ENCODE peak calls at places on chromosomes 4 and X, in eight cellular contexts. One of them, this sample, is unnamed.

GRCh38 chrX:68686684-68687045 is 39.2 kb downstream of the STARD8 start:
- DNase-seq in heart right ventricle: peak; percentile 25
- DNase-seq in MM.1S: no peak
- DNase-seq in adipocyte: no peak
- DNase-seq in foreskin fibroblast: no peak
- DNase-seq in Karpas-422: no peak
- DNase-seq in left ventricle myocardium inferior: peak; percentile 37
- DNase-seq in pancreas: no peak
- DNase-seq in this sample: no peak

GRCh38 chr4:179624768-179625181 is 2182.5 kb upstream of the AGA start:
- DNase-seq in Karpas-422: no peak
- DNase-seq in MM.1S: peak; percentile 86
- DNase-seq in pancreas: no peak
- DNase-seq in left ventricle myocardium inferior: no peak
- DNase-seq in heart right ventricle: no peak
- DNase-seq in foreskin fibroblast: peak; percentile 7
- DNase-seq in adipocyte: peak; percentile 65
- DNase-seq in this sample: no peak

GRCh38 chrX:119190736-119191282 is 45.3 kb upstream of the PGRMC1 start:
- DNase-seq in heart right ventricle: peak; percentile 15
- DNase-seq in left ventricle myocardium inferior: no peak
- DNase-seq in MM.1S: no peak
- DNase-seq in pancreas: no peak
- DNase-seq in adipocyte: peak; percentile 28
- DNase-seq in foreskin fibroblast: peak; percentile 36
- DNase-seq in Karpas-422: no peak
- DNase-seq in this sample: no peak

GRCh38 chrX:101303790-101304189 is 12.7 kb upstream of the TAF7L start:
- DNase-seq in MM.1S: no peak
- DNase-seq in adipocyte: no peak
- DNase-seq in foreskin fibroblast: no peak
- DNase-seq in left ventricle myocardium inferior: no peak
- DNase-seq in heart right ventricle: no peak
- DNase-seq in pancreas: no peak
- DNase-seq in Karpas-422: no peak
- DNase-seq in this sample: no peak

GRCh38 chrX:19152762-19153161 is 30.5 kb upstream of the ADGRG2 start:
- DNase-seq in MM.1S: no peak
- DNase-seq in pancreas: no peak
- DNase-seq in left ventricle myocardium inferior: no peak
- DNase-seq in Karpas-422: no peak
- DNase-seq in adipocyte: no peak
- DNase-seq in foreskin fibroblast: no peak
- DNase-seq in heart right ventricle: no peak
- DNase-seq in this sample: no peak

GRCh38 chrX:101393530-101394305 is 2.9 kb downstream of the RPL36A start:
- DNase-seq in heart right ventricle: no peak
- DNase-seq in foreskin fibroblast: no peak
- DNase-seq in left ventricle myocardium inferior: no peak
- DNase-seq in pancreas: no peak
- DNase-seq in MM.1S: no peak
- DNase-seq in Karpas-422: peak; percentile 45
- DNase-seq in adipocyte: no peak
- DNase-seq in this sample: no peak

GRCh38 chr4:72107456-72107855 is 75.7 kb downstream of the NPFFR2 start:
- DNase-seq in foreskin fibroblast: no peak
- DNase-seq in heart right ventricle: no peak
- DNase-seq in MM.1S: no peak
- DNase-seq in pancreas: no peak
- DNase-seq in Karpas-422: no peak
- DNase-seq in left ventricle myocardium inferior: no peak
- DNase-seq in adipocyte: no peak
- DNase-seq in this sample: no peak

GRCh38 chrX:103520391-103520790 is 1.1 kb upstream of the RAB40A start:
- DNase-seq in adipocyte: peak; percentile 29
- DNase-seq in pancreas: no peak
- DNase-seq in MM.1S: no peak
- DNase-seq in foreskin fibroblast: no peak
- DNase-seq in left ventricle myocardium inferior: no peak
- DNase-seq in heart right ventricle: no peak
- DNase-seq in Karpas-422: no peak
- DNase-seq in this sample: no peak

GRCh38 chr4:135371137-135371536 is 1169.5 kb upstream of the PABPC4L start:
- DNase-seq in adipocyte: no peak
- DNase-seq in Karpas-422: peak; percentile 55
- DNase-seq in left ventricle myocardium inferior: no peak
- DNase-seq in heart right ventricle: no peak
- DNase-seq in foreskin fibroblast: no peak
- DNase-seq in MM.1S: peak; percentile 27
- DNase-seq in pancreas: no peak
- DNase-seq in this sample: no peak

GRCh38 chr4:88335092-88335665 is 43.5 kb upstream of the HERC6 start:
- DNase-seq in MM.1S: no peak
- DNase-seq in left ventricle myocardium inferior: no peak
- DNase-seq in adipocyte: no peak
- DNase-seq in Karpas-422: no peak
- DNase-seq in heart right ventricle: no peak
- DNase-seq in pancreas: peak; percentile 12
- DNase-seq in foreskin fibroblast: peak; percentile 83
- DNase-seq in this sample: no peak

GRCh38 chrX:119690921-119691716 is 1.8 kb downstream of the SEPTIN6 start:
- DNase-seq in left ventricle myocardium inferior: no peak
- DNase-seq in MM.1S: peak; percentile 32
- DNase-seq in Karpas-422: no peak
- DNase-seq in adipocyte: peak; percentile 22
- DNase-seq in heart right ventricle: no peak
- DNase-seq in foreskin fibroblast: no peak
- DNase-seq in pancreas: no peak
- DNase-seq in this sample: no peak

GRCh38 chrX:47179221-47179927 is 14.3 kb upstream of the UBA1 start:
- DNase-seq in Karpas-422: no peak
- DNase-seq in adipocyte: no peak
- DNase-seq in MM.1S: no peak
- DNase-seq in heart right ventricle: peak; percentile 48
- DNase-seq in pancreas: no peak
- DNase-seq in foreskin fibroblast: peak; percentile 41
- DNase-seq in left ventricle myocardium inferior: peak; percentile 54
- DNase-seq in this sample: no peak

GRCh38 chr4:152690706-152691651 is 11.2 kb upstream of the TMEM154 start:
- DNase-seq in MM.1S: no peak
- DNase-seq in heart right ventricle: no peak
- DNase-seq in Karpas-422: no peak
- DNase-seq in adipocyte: no peak
- DNase-seq in foreskin fibroblast: peak; percentile 31
- DNase-seq in pancreas: no peak
- DNase-seq in left ventricle myocardium inferior: no peak
- DNase-seq in this sample: no peak

GRCh38 chr4:40307627-40308497 is 27.3 kb upstream of the CHRNA9 start:
- DNase-seq in adipocyte: no peak
- DNase-seq in Karpas-422: peak; percentile 96
- DNase-seq in pancreas: no peak
- DNase-seq in MM.1S: peak; percentile 93
- DNase-seq in left ventricle myocardium inferior: peak; percentile 18
- DNase-seq in foreskin fibroblast: no peak
- DNase-seq in heart right ventricle: peak; percentile 33
- DNase-seq in this sample: peak; percentile 70

GRCh38 chr4:40305329-40306193 is 29.6 kb upstream of the CHRNA9 start:
- DNase-seq in pancreas: no peak
- DNase-seq in foreskin fibroblast: no peak
- DNase-seq in MM.1S: peak; percentile 92
- DNase-seq in Karpas-422: peak; percentile 98
- DNase-seq in left ventricle myocardium inferior: no peak
- DNase-seq in heart right ventricle: no peak
- DNase-seq in adipocyte: no peak
- DNase-seq in this sample: no peak

GRCh38 chr4:40306991-40307390 is 28.1 kb upstream of the CHRNA9 start:
- DNase-seq in Karpas-422: peak; percentile 87
- DNase-seq in MM.1S: peak; percentile 50
- DNase-seq in adipocyte: no peak
- DNase-seq in left ventricle myocardium inferior: no peak
- DNase-seq in heart right ventricle: no peak
- DNase-seq in pancreas: no peak
- DNase-seq in foreskin fibroblast: no peak
- DNase-seq in this sample: no peak

GRCh38 chr4:40308528-40309122 is 26.5 kb upstream of the CHRNA9 start:
- DNase-seq in adipocyte: no peak
- DNase-seq in Karpas-422: peak; percentile 62
- DNase-seq in foreskin fibroblast: no peak
- DNase-seq in left ventricle myocardium inferior: no peak
- DNase-seq in heart right ventricle: no peak
- DNase-seq in pancreas: no peak
- DNase-seq in MM.1S: no peak
- DNase-seq in this sample: no peak

DNA sequence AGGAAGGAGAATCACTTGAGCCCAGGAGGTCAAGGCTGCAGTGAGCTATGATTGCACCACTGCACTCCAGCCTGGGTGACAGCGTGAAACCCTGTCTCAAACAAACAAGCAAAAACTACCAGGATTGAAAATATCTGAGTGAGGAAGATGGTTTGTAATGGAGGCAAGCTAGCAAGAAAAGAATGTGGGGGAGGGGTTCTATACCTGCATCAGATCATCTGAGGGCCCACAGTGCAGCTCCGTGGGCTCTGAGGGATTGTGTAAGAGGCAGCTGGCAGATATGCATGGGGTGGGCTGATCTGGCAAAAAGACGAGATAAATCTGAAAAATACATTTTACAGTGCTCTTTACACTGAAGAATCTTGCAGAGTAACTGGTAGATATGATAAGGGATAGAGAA is 28.9 kb upstream of the CHRNA9 start:
- DNase-seq in heart right ventricle: no peak
- DNase-seq in pancreas: no peak
- DNase-seq in Karpas-422: peak; percentile 79
- DNase-seq in foreskin fibroblast: no peak
- DNase-seq in MM.1S: no peak
- DNase-seq in left ventricle myocardium inferior: no peak
- DNase-seq in adipocyte: no peak
- DNase-seq in this sample: no peak
- H3K4me3 ChIP-seq in heart right ventricle: no peak overlapping the region
- H3K4me3 ChIP-seq in pancreas: no peak overlapping the region
- H3K4me3 ChIP-seq in Karpas-422: peak overlapping the region; percentile 64
- H3K4me3 ChIP-seq in foreskin fibroblast: no peak overlapping the region
- H3K4me3 ChIP-seq in MM.1S: peak overlapping the region; percentile 65
- H3K4me3 ChIP-seq in left ventricle myocardium inferior: no peak overlapping the region
- H3K4me3 ChIP-seq in adipocyte: no peak overlapping the region
- H3K4me3 ChIP-seq in this sample: no peak overlapping the region

GRCh38 chrX:39821709-39822095 is 276.1 kb downstream of the BCOR start:
- DNase-seq in adipocyte: no peak
- DNase-seq in Karpas-422: no peak
- DNase-seq in MM.1S: no peak
- DNase-seq in left ventricle myocardium inferior: no peak
- DNase-seq in heart right ventricle: no peak
- DNase-seq in foreskin fibroblast: no peak
- DNase-seq in pancreas: no peak
- DNase-seq in this sample: no peak
- H3K4me3 ChIP-seq in adipocyte: no peak overlapping the region
- H3K4me3 ChIP-seq in Karpas-422: no peak overlapping the region
- H3K4me3 ChIP-seq in MM.1S: no peak overlapping the region
- H3K4me3 ChIP-seq in left ventricle myocardium inferior: peak overlapping the region; percentile 62
- H3K4me3 ChIP-seq in heart right ventricle: peak overlapping the region; percentile 34
- H3K4me3 ChIP-seq in foreskin fibroblast: no peak overlapping the region
- H3K4me3 ChIP-seq in pancreas: peak overlapping the region; percentile 36
- H3K4me3 ChIP-seq in this sample: peak overlapping the region; percentile 45

GRCh38 chrX:6026980-6027379 is 201.7 kb downstream of the NLGN4X start:
- DNase-seq in heart right ventricle: no peak
- DNase-seq in adipocyte: no peak
- DNase-seq in MM.1S: no peak
- DNase-seq in foreskin fibroblast: no peak
- DNase-seq in Karpas-422: no peak
- DNase-seq in pancreas: no peak
- DNase-seq in left ventricle myocardium inferior: no peak
- DNase-seq in this sample: no peak

GRCh38 chrX:6024204-6024603 is 204.5 kb downstream of the NLGN4X start:
- DNase-seq in pancreas: no peak
- DNase-seq in foreskin fibroblast: peak; percentile 7
- DNase-seq in adipocyte: no peak
- DNase-seq in Karpas-422: no peak
- DNase-seq in heart right ventricle: no peak
- DNase-seq in MM.1S: no peak
- DNase-seq in left ventricle myocardium inferior: no peak
- DNase-seq in this sample: no peak

GRCh38 chrX:6021316-6022091 is 207.2 kb downstream of the NLGN4X start:
- DNase-seq in left ventricle myocardium inferior: no peak
- DNase-seq in Karpas-422: peak; percentile 83
- DNase-seq in foreskin fibroblast: no peak
- DNase-seq in MM.1S: peak; percentile 15
- DNase-seq in pancreas: peak; percentile 2
- DNase-seq in adipocyte: peak; percentile 16
- DNase-seq in heart right ventricle: no peak
- DNase-seq in this sample: no peak

GRCh38 chrX:6029014-6029413 is 199.7 kb downstream of the NLGN4X start:
- DNase-seq in MM.1S: no peak
- DNase-seq in foreskin fibroblast: no peak
- DNase-seq in adipocyte: no peak
- DNase-seq in heart right ventricle: no peak
- DNase-seq in left ventricle myocardium inferior: no peak
- DNase-seq in Karpas-422: no peak
- DNase-seq in pancreas: no peak
- DNase-seq in this sample: no peak

DNA sequence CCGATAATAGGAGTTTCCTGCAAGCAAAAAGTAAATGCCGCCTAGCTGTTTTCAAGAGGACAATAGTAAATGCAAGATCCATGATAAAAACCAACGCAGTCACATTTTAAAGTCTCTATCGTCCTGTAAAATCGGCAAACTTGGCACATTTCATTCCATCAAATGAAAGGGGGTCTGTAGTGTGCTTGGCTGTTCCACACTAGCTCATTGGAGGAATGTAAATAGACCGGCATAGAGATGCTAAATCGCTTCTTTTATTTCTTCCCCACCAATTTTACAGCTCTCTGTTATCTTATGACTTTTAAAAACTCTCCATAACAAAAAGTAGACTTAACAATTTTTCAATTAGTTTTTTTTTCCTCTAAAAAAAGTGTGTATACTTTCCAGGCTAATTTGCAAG is 202.2 kb downstream of the NLGN4X start:
- DNase-seq in MM.1S: no peak
- DNase-seq in Karpas-422: no peak
- DNase-seq in pancreas: no peak
- DNase-seq in foreskin fibroblast: no peak
- DNase-seq in heart right ventricle: no peak
- DNase-seq in left ventricle myocardium inferior: no peak
- DNase-seq in adipocyte: no peak
- DNase-seq in this sample: no peak
- H3K4me3 ChIP-seq in MM.1S: no peak overlapping the region
- H3K4me3 ChIP-seq in Karpas-422: no peak overlapping the region
- H3K4me3 ChIP-seq in pancreas: no peak overlapping the region
- H3K4me3 ChIP-seq in foreskin fibroblast: no peak overlapping the region
- H3K4me3 ChIP-seq in heart right ventricle: no peak overlapping the region
- H3K4me3 ChIP-seq in left ventricle myocardium inferior: no peak overlapping the region
- H3K4me3 ChIP-seq in adipocyte: no peak overlapping the region
- H3K4me3 ChIP-seq in this sample: no peak overlapping the region

GRCh38 chr4:41930139-41930831 is 4.9 kb upstream of the TMEM33 start:
- DNase-seq in Karpas-422: peak; percentile 19
- DNase-seq in heart right ventricle: no peak
- DNase-seq in foreskin fibroblast: no peak
- DNase-seq in MM.1S: no peak
- DNase-seq in adipocyte: no peak
- DNase-seq in pancreas: no peak
- DNase-seq in left ventricle myocardium inferior: no peak
- DNase-seq in this sample: no peak
- H3K4me3 ChIP-seq in Karpas-422: no peak overlapping the region
- H3K4me3 ChIP-seq in heart right ventricle: no peak overlapping the region
- H3K4me3 ChIP-seq in foreskin fibroblast: no peak overlapping the region
- H3K4me3 ChIP-seq in MM.1S: peak overlapping the region; percentile 29
- H3K4me3 ChIP-seq in adipocyte: no peak overlapping the region
- H3K4me3 ChIP-seq in pancreas: no peak overlapping the region
- H3K4me3 ChIP-seq in left ventricle myocardium inferior: no peak overlapping the region
- H3K4me3 ChIP-seq in this sample: no peak overlapping the region

GRCh38 chr4:186722856-186723206 is 825 bp downstream of the FAT1 start:
- DNase-seq in heart right ventricle: no peak
- DNase-seq in pancreas: no peak
- DNase-seq in foreskin fibroblast: no peak
- DNase-seq in Karpas-422: no peak
- DNase-seq in adipocyte: no peak
- DNase-seq in left ventricle myocardium inferior: no peak
- DNase-seq in MM.1S: peak; percentile 27
- DNase-seq in this sample: no peak
- H3K4me3 ChIP-seq in heart right ventricle: peak overlapping the region; percentile 84
- H3K4me3 ChIP-seq in pancreas: peak overlapping the region; percentile 91
- H3K4me3 ChIP-seq in foreskin fibroblast: peak overlapping the region; percentile 97
- H3K4me3 ChIP-seq in Karpas-422: no peak overlapping the region
- H3K4me3 ChIP-seq in adipocyte: peak overlapping the region; percentile 99
- H3K4me3 ChIP-seq in left ventricle myocardium inferior: peak overlapping the region; percentile 92
- H3K4me3 ChIP-seq in MM.1S: peak overlapping the region; percentile 67
- H3K4me3 ChIP-seq in this sample: peak overlapping the region; percentile 76

This sample was measured in ascending aorta.